ENCODE peak calls at places on chromosomes 11 and 22, in four cellular contexts. E, P, D and N are unnamed samples.

GRCh38 chr11:8917157-8917820 is 6.3 kb downstream of the AKIP1 start:
- DNase-seq in E (peak), P (no peak), D (no peak), N (peak)

GRCh38 chr11:64846998-64847666 is 2.7 kb upstream of the CDC42BPG start:
- DNase-seq in E (peak), P (peak), D (peak), N (peak)

GRCh38 chr22:22716136-22716535 is 71.7 kb downstream of the GGTLC2 start:
- DNase-seq in E (no peak), P (no peak), D (no peak), N (no peak)

GRCh38 chr11:19614370-19614936 is 98.2 kb upstream of the NAV2 start:
- DNase-seq in E (no peak), P (no peak), D (no peak), N (no peak)

GRCh38 chr11:93072236-93072635 is 102.8 kb downstream of the MTNR1B start:
- DNase-seq in E (no peak), P (no peak), D (no peak), N (no peak)

GRCh38 chr11:79708319-79708928 is 267.6 kb upstream of the TENM4 start:
- DNase-seq in E (no peak), P (peak), D (no peak), N (no peak)

GRCh38 chr11:65851811-65852507 is 6.0 kb downstream of the CFL1 start:
- DNase-seq in E (no peak), P (no peak), D (no peak), N (no peak)

GRCh38 chr11:2932850-2933251 is 3.6 kb upstream of the PHLDA2 start:
- DNase-seq in E (peak), P (peak), D (no peak), N (peak)

GRCh38 chr11:65411681-65412070 is 10.9 kb upstream of the NEAT1 start:
- DNase-seq in E (peak), P (no peak), D (no peak), N (no peak)

GRCh38 chr11:64608636-64609035 is 17.6 kb downstream of the SLC22A12 start:
- DNase-seq in E (no peak), P (no peak), D (no peak), N (no peak)

GRCh38 chr11:34234086-34234740 is 123.6 kb downstream of the ABTB2 start:
- DNase-seq in E (no peak), P (peak), D (no peak), N (no peak)

GRCh38 chr11:66744485-66745355 is 15.7 kb upstream of the SPTBN2 start:
- DNase-seq in E (peak), P (peak), D (peak), N (peak)

GRCh38 chr11:78535920-78536319 is 38.7 kb downstream of the NARS2 start:
- DNase-seq in E (no peak), P (no peak), D (no peak), N (no peak)

GRCh38 chr11:790721-791564 is 1.1 kb upstream of the CEND1 start:
- DNase-seq in E (no peak), P (no peak), D (no peak), N (no peak)